ENCODE peak calls at places on chromosomes 3 and 15, in six cellular contexts. G, C, W, I, V and P are unnamed samples.

GRCh38 chr3:40079845-40080240 is 229.7 kb upstream of the EIF1B start:
- DNase-seq in G (no peak), C (no peak), W (no peak), I (no peak), V (no peak), P (no peak)

GRCh38 chr3:12300137-12300536 is 11.3 kb downstream of the PPARG start:
- DNase-seq in G (no peak), C (no peak), W (no peak), I (no peak), V (no peak), P (no peak)

GRCh38 chr3:8223766-8224165 is 277.9 kb upstream of the LMCD1 start:
- DNase-seq in G (no peak), C (no peak), W (no peak), I (no peak), V (no peak), P (no peak)

GRCh38 chr3:197926418-197926817 is 23.6 kb upstream of the RPL35A start:
- DNase-seq in G (no peak), C (no peak), W (no peak), I (no peak), V (peak), P (no peak)

GRCh38 chr15:70508561-70509281 is 254.6 kb downstream of the UACA start:
- DNase-seq in G (peak), C (no peak), W (no peak), I (no peak), V (no peak), P (no peak)

GRCh38 chr3:186693843-186694242 is 23.3 kb upstream of the KNG1 start:
- DNase-seq in G (no peak), C (no peak), W (no peak), I (no peak), V (no peak), P (no peak)

GRCh38 chr3:106590259-106590658 is 721.4 kb upstream of the CBLB start:
- DNase-seq in G (no peak), C (no peak), W (no peak), I (no peak), V (no peak), P (no peak)

GRCh38 chr3:183502782-183503181 is 52.7 kb downstream of the KLHL6 start:
- DNase-seq in G (no peak), C (no peak), W (no peak), I (peak), V (no peak), P (no peak)

GRCh38 chr3:184129012-184129411 is 6.1 kb upstream of the EIF2B5 start:
- DNase-seq in G (peak), C (no peak), W (no peak), I (no peak), V (peak), P (no peak)